ENCODE peak calls at places on chromosomes 7 and 10, in eight cellular contexts. C is HFFc6; F is ELR; W is mammary epithelial cell; S is brain microvascular endothelial cell; G is activated T-cell treated with anti-CD3 and anti-CD28 coated beads, Interleukin-2, amount 50 U/mL, for 72 hours; R is EL; T is hepatocyte. P is an unnamed sample.

GRCh38 chr10:77771450-77771849 is 133.8 kb upstream of the KCNMA1 start:
- DNase-seq in R (no peak), C (no peak), W (no peak), S (no peak), T (no peak), G (no peak), F (no peak), P (no peak)

GRCh38 chr7:44104880-44105771 is 981 bp downstream of the AEBP1 start:
- DNase-seq in S (peak), F (peak), R (peak), T (peak), C (peak), W (peak), G (no peak), P (no peak)

GRCh38 chr7:151081170-151082101 is 827 bp upstream of the FASTK start:
- DNase-seq in T (peak), F (peak), S (no peak), C (no peak), W (peak), R (peak), G (no peak), P (no peak)

GRCh38 chr10:124989526-124989925 is 47.6 kb downstream of the ZRANB1 start:
- DNase-seq in S (no peak), G (no peak), R (peak), T (no peak), C (peak), W (no peak), F (peak), P (no peak)

GRCh38 chr7:6026011-6026819 is 5.0 kb upstream of the ANKRD61 start:
- DNase-seq in R (peak), F (peak), S (peak), C (peak), T (peak), G (peak), W (peak), P (no peak)

GRCh38 chr10:69953851-69954250 is 98.8 kb upstream of the MACROH2A2 start:
- DNase-seq in T (no peak), W (peak), G (no peak), C (no peak), F (no peak), S (no peak), R (no peak), P (no peak)

GRCh38 chr10:34254596-34254995 is 560.5 kb downstream of the PARD3 start:
- DNase-seq in W (peak), G (peak), T (peak), F (peak), S (peak), C (peak), R (peak), P (peak)

GRCh38 chr10:4242561-4243035 is 457.6 kb upstream of the KLF6 start:
- DNase-seq in W (peak), R (peak), F (peak), G (no peak), T (no peak), S (peak), C (peak), P (no peak)

GRCh38 chr10:103789771-103790201 is 65.6 kb downstream of the SH3PXD2A start:
- DNase-seq in R (no peak), F (no peak), G (no peak), W (peak), C (no peak), T (peak), S (no peak), P (no peak)

GRCh38 chr10:100730739-100731602 is 14.4 kb upstream of the PAX2 start:
- DNase-seq in T (peak), F (no peak), R (peak), C (no peak), W (no peak), S (peak), G (peak), P (no peak)

GRCh38 chr7:150404785-150405583 is 25.9 kb downstream of the ZNF775 start:
- DNase-seq in G (peak), F (peak), T (peak), C (peak), S (peak), W (peak), R (peak), P (no peak)

GRCh38 chr10:84008878-84009277 is 130.4 kb upstream of the GHITM start:
- DNase-seq in F (peak), W (no peak), C (no peak), G (peak), S (no peak), T (peak), R (peak), P (no peak)

GRCh38 chr7:77538186-77538907 is 1.3 kb downstream of the PTPN12 start:
- DNase-seq in R (peak), W (peak), S (peak), F (peak), C (peak), T (peak), G (no peak), P (peak)

GRCh38 chr10:106111241-106111640 is 1053.3 kb downstream of the SORCS1 start:
- DNase-seq in C (no peak), T (peak), S (no peak), F (peak), W (peak), R (peak), G (no peak), P (no peak)

GRCh38 chr7:16651391-16652254 is 5.6 kb downstream of the BZW2 start:
- DNase-seq in T (no peak), F (no peak), S (no peak), G (no peak), C (no peak), R (no peak), W (no peak), P (no peak)

GRCh38 chr10:28302012-28302667 is 724 bp downstream of the MPP7 start:
- DNase-seq in C (no peak), T (peak), W (no peak), R (no peak), G (no peak), F (no peak), S (peak), P (no peak)

GRCh38 chr7:134313543-134313942 is 3.2 kb downstream of the SLC35B4 start:
- DNase-seq in C (no peak), S (no peak), F (no peak), R (no peak), W (no peak), G (no peak), T (peak), P (no peak)

GRCh38 chr10:59079386-59080226 is 96.8 kb upstream of the PHYHIPL start:
- DNase-seq in C (peak), G (no peak), T (no peak), W (peak), R (peak), F (peak), S (peak), P (peak)

GRCh38 chr7:98283127-98283886 is 1.8 kb downstream of the BRI3 start:
- DNase-seq in T (peak), W (no peak), S (peak), R (peak), C (peak), F (peak), G (no peak), P (no peak)

GRCh38 chr7:12294701-12295100 is 83.6 kb downstream of the TMEM106B start:
- DNase-seq in W (no peak), S (no peak), R (no peak), F (no peak), G (no peak), C (no peak), T (no peak), P (no peak)

GRCh38 chr7:2031496-2031895 is 201.2 kb downstream of the MAD1L1 start:
- DNase-seq in W (no peak), T (no peak), F (no peak), G (no peak), C (no peak), S (no peak), R (no peak), P (no peak)

GRCh38 chr10:43264324-43264986 is 2.4 kb downstream of the RASGEF1A start:
- DNase-seq in F (no peak), T (no peak), S (no peak), R (no peak), C (no peak), W (no peak), G (no peak), P (no peak)

GRCh38 chr10:85925201-85925750 is 441.3 kb downstream of the GRID1 start:
- DNase-seq in G (no peak), F (no peak), C (no peak), T (no peak), R (no peak), W (no peak), S (no peak), P (no peak)

GRCh38 chr10:103917326-103918052 is 495 bp downstream of the STN1 start:
- DNase-seq in S (peak), T (peak), W (no peak), G (peak), R (no peak), C (no peak), F (no peak), P (no peak)

GRCh38 chr10:125375210-125375609 is 214.8 kb upstream of the CTBP2 start:
- DNase-seq in R (peak), F (peak), G (no peak), T (no peak), C (peak), W (peak), S (no peak), P (no peak)

GRCh38 chr10:74753295-74754211 is 72.8 kb upstream of the KAT6B start:
- DNase-seq in R (peak), W (no peak), S (no peak), T (peak), C (peak), F (peak), G (no peak), P (no peak)

GRCh38 chr10:118710487-118710886 is 44.3 kb downstream of the CACUL1 start:
- DNase-seq in W (no peak), C (no peak), G (no peak), T (no peak), R (no peak), F (no peak), S (no peak), P (no peak)

GRCh38 chr10:86139066-86139657 is 227.4 kb downstream of the GRID1 start:
- DNase-seq in F (peak), G (peak), T (peak), S (no peak), C (no peak), R (no peak), W (no peak), P (no peak)

GRCh38 chr10:51367120-51367519 is 292.8 kb downstream of the PRKG1 start:
- DNase-seq in G (no peak), C (no peak), R (no peak), S (no peak), W (no peak), T (no peak), F (no peak), P (no peak)

GRCh38 chr7:152462995-152463713 is 27.4 kb upstream of the KMT2C start:
- DNase-seq in T (peak), R (peak), S (peak), C (peak), F (peak), W (no peak), G (no peak), P (no peak)

GRCh38 chr10:22712959-22713852 is 1.2 kb downstream of the PIP4K2A start:
- DNase-seq in T (peak), F (peak), W (peak), C (peak), R (peak), G (peak), S (no peak), P (no peak)

GRCh38 chr10:53997953-53998352 is 803.1 kb downstream of the PCDH15 start:
- DNase-seq in T (peak), F (no peak), R (no peak), G (no peak), C (no peak), S (no peak), W (peak), P (no peak)

GRCh38 chr7:143396625-143397556 is 11.8 kb downstream of the EPHA1 start:
- DNase-seq in G (no peak), C (no peak), F (no peak), W (no peak), S (no peak), R (peak), T (no peak), P (no peak)

GRCh38 chr7:31000161-31000693 is 36.5 kb downstream of the GHRHR start:
- DNase-seq in G (no peak), R (no peak), T (no peak), C (no peak), W (no peak), F (no peak), S (no peak), P (no peak)

GRCh38 chr7:112596260-112596659 is 115.5 kb downstream of the LSMEM1 start:
- DNase-seq in R (no peak), F (peak), T (no peak), S (peak), W (peak), G (no peak), C (no peak), P (no peak)

GRCh38 chr7:158396982-158397862 is 190.4 kb downstream of the PTPRN2 start:
- DNase-seq in T (no peak), C (no peak), G (no peak), F (no peak), W (no peak), S (no peak), R (no peak), P (no peak)

P was measured in glomerular endothelial cell.